ENCODE peak calls at places on chromosomes 16 and 17, in six cellular contexts. C is neural progenitor cell; W is thoracic aorta; E is A673; F is mesothelial cell of epicardium; Z is CD8-positive, alpha-beta T cell. S is an unnamed sample.

GRCh38 chr17:42720996-42721583 is 23.8 kb downstream of the EZH1 start:
- DNase-seq in W (no peak), C (peak), E (peak), Z (peak), F (no peak), S (no peak)

GRCh38 chr17:16945513-16946201 is 26.3 kb downstream of the TNFRSF13B start:
- DNase-seq in F (no peak), E (peak), W (no peak), C (peak), Z (no peak), S (peak)

GRCh38 chr16:28927815-28928214 is 2.8 kb upstream of the RABEP2 start:
- DNase-seq in W (no peak), E (no peak), C (no peak), F (no peak), Z (no peak), S (no peak)

GRCh38 chr17:15348030-15348429 is 6.6 kb upstream of the TEKT3 start:
- DNase-seq in C (no peak), E (peak), Z (no peak), F (no peak), W (no peak), S (no peak)

GRCh38 chr17:55577011-55577586 is 65.8 kb upstream of the SMIM36 start:
- DNase-seq in C (no peak), E (peak), W (no peak), F (no peak), Z (peak), S (no peak)

GRCh38 chr17:41284546-41284945 is 9.0 kb downstream of the KRTAP9-7 start:
- DNase-seq in E (peak), F (no peak), C (no peak), W (no peak), Z (no peak), S (no peak)

GRCh38 chr17:57902800-57903759 is 52.1 kb downstream of the CUEDC1 start:
- DNase-seq in W (peak), F (no peak), Z (no peak), E (no peak), C (no peak), S (no peak)

GRCh38 chr17:70961341-70961740 is 792.0 kb downstream of the KCNJ2 start:
- DNase-seq in C (no peak), E (no peak), F (no peak), W (no peak), Z (no peak), S (no peak)

GRCh38 chr17:80212109-80212508 is 8.0 kb downstream of the SGSH start:
- DNase-seq in C (no peak), W (no peak), E (peak), F (no peak), Z (no peak), S (no peak)

GRCh38 chr17:66704858-66705257 is 130.1 kb upstream of the CACNG5 start:
- DNase-seq in F (no peak), W (no peak), E (no peak), Z (no peak), C (no peak), S (no peak)

GRCh38 chr17:46870116-46870803 is 18.9 kb downstream of the WNT9B start:
- DNase-seq in C (no peak), W (no peak), F (no peak), Z (no peak), E (no peak), S (no peak)

GRCh38 chr17:76022973-76023899 is 3.9 kb downstream of the EVPL start:
- DNase-seq in C (no peak), F (no peak), E (no peak), W (no peak), Z (no peak), S (no peak)

GRCh38 chr16:22323173-22323997 is 26.2 kb downstream of the POLR3E start:
- DNase-seq in E (no peak), C (no peak), W (no peak), F (no peak), Z (no peak), S (no peak)

GRCh38 chr16:89764711-89765201 is 43.4 kb downstream of the ZNF276 start:
- DNase-seq in Z (no peak), F (no peak), C (no peak), W (peak), E (no peak), S (peak)

GRCh38 chr17:77736721-77737120 is 221.8 kb upstream of the TNRC6C start:
- DNase-seq in C (no peak), E (no peak), Z (no peak), W (no peak), F (no peak), S (no peak)

GRCh38 chr17:57552114-57552601 is 192.9 kb downstream of the CCDC182 start:
- DNase-seq in E (no peak), Z (peak), W (no peak), F (peak), C (peak), S (no peak)

GRCh38 chr17:40547079-40547784 is 18.0 kb downstream of the CCR7 start:
- DNase-seq in W (no peak), C (no peak), E (no peak), F (peak), Z (peak), S (peak)

GRCh38 chr17:28865946-28866752 is 11.3 kb downstream of the ERAL1 start:
- DNase-seq in F (no peak), Z (no peak), W (no peak), E (peak), C (no peak), S (no peak)

GRCh38 chr17:38619937-38620550 is 14.3 kb upstream of the SRCIN1 start:
- DNase-seq in C (no peak), W (no peak), F (no peak), E (no peak), Z (no peak), S (no peak)

GRCh38 chr16:75048051-75048450 is 49.2 kb downstream of the ZNRF1 start:
- DNase-seq in F (no peak), C (no peak), Z (no peak), E (no peak), W (no peak), S (no peak)

GRCh38 chr16:56861092-56861610 is 3.9 kb upstream of the SLC12A3 start:
- DNase-seq in Z (no peak), W (no peak), F (no peak), C (peak), E (peak), S (no peak)

GRCh38 chr16:19223235-19223847 is 55.3 kb downstream of the SYT17 start:
- DNase-seq in C (peak), W (no peak), E (peak), F (no peak), Z (no peak), S (no peak)
- TF ChIP-seq CTCF in C (peak), W (no peak), E (peak), F (peak), Z (no peak), S (no peak)

GRCh38 chr16:1812732-1813163 is 13.9 kb downstream of the HAGH start:
- DNase-seq in Z (peak), W (no peak), C (peak), F (no peak), E (peak), S (no peak)
- TF ChIP-seq CTCF in Z (peak), W (peak), C (peak), F (no peak), E (peak), S (no peak)

GRCh38 chr17:8741366-8741765 is 3.3 kb downstream of the CCDC42 start:
- DNase-seq in F (no peak), W (no peak), E (no peak), C (no peak), Z (no peak), S (no peak)
- TF ChIP-seq CTCF in F (no peak), W (no peak), E (no peak), C (no peak), Z (no peak), S (no peak)

GRCh38 chr16:58661199-58661830 is 23.3 kb downstream of the SLC38A7 start:
- DNase-seq in E (peak), C (peak), F (no peak), Z (no peak), W (peak), S (no peak)
- TF ChIP-seq CTCF in E (peak), C (peak), F (peak), Z (no peak), W (peak), S (no peak)